ENCODE peak calls at places on chromosomes 12 and 14, in eight cellular contexts. Y is uterus, Q is tibial nerve, U is HepG2, I is heart left ventricle, E is endothelial cell of umbilical vein, Z is A549, M is IMR-90. H is an unnamed sample.

GRCh38 chr14:53539489-53540126 is 386.5 kb upstream of the DDHD1 start:
- DNase-seq in Y (peak), U (peak), E (peak), Q (peak), I (peak), M (peak), Z (peak), H (peak)

GRCh38 chr14:88023658-88024187 is 18.8 kb downstream of the GPR65 start:
- DNase-seq in M (no peak), U (peak), Y (no peak), E (no peak), I (no peak), Q (no peak), Z (no peak), H (no peak)

GRCh38 chr12:107903377-107904061 is 129.0 kb downstream of the ASCL4 start:
- DNase-seq in Y (no peak), U (no peak), I (peak), E (no peak), Q (no peak), Z (peak), M (no peak), H (peak)

GRCh38 chr12:74412607-74413230 is 124.9 kb upstream of the ATXN7L3B start:
- DNase-seq in M (peak), Z (peak), Y (no peak), U (peak), E (peak), Q (no peak), I (no peak), H (no peak)

GRCh38 chr12:132489602-132490239 is at the start of gene FBRSL1:
- DNase-seq in Q (peak), Z (peak), M (peak), I (peak), E (peak), Y (peak), U (peak), H (peak)

GRCh38 chr12:116346751-116347150 is 69.3 kb upstream of the MED13L start:
- DNase-seq in U (no peak), Y (no peak), E (peak), M (peak), Q (no peak), Z (peak), I (no peak), H (peak)

GRCh38 chr12:52452101-52452500 is at the start of gene KRT6B:
- DNase-seq in U (no peak), Z (no peak), M (no peak), Q (no peak), Y (no peak), E (no peak), I (no peak), H (no peak)

GRCh38 chr12:15276088-15276698 is 46.1 kb upstream of the PTPRO start:
- DNase-seq in E (peak), M (peak), Q (peak), Z (peak), U (peak), I (no peak), Y (peak), H (peak)

GRCh38 chr14:104523546-104523935 is 56.0 kb upstream of the C14orf180 start:
- DNase-seq in Z (no peak), M (no peak), I (no peak), Q (no peak), Y (no peak), E (no peak), U (no peak), H (no peak)

GRCh38 chr12:101780599-101780998 is 41.3 kb upstream of the SYCP3 start:
- DNase-seq in U (no peak), Y (no peak), Q (no peak), Z (no peak), I (no peak), M (no peak), E (no peak), H (no peak)

GRCh38 chr14:42490536-42490935 is 883.9 kb downstream of the LRFN5 start:
- DNase-seq in E (no peak), Y (no peak), Z (no peak), U (no peak), I (no peak), M (peak), Q (no peak), H (no peak)

GRCh38 chr12:132803883-132804282 is 24.8 kb downstream of the GOLGA3 start:
- DNase-seq in Y (no peak), E (no peak), U (no peak), I (peak), M (no peak), Z (no peak), Q (no peak), H (no peak)

GRCh38 chr12:2912216-2912575 is 21.5 kb downstream of the TULP3 start:
- DNase-seq in I (no peak), U (no peak), E (no peak), M (no peak), Q (no peak), Z (no peak), Y (no peak), H (no peak)

GRCh38 chr14:21095430-21096205 is 2.8 kb downstream of the ZNF219 start:
- DNase-seq in I (no peak), Y (no peak), Q (no peak), Z (no peak), U (no peak), E (no peak), M (peak), H (no peak)

GRCh38 chr12:102376251-102376747 is 104.1 kb downstream of the IGF1 start:
- DNase-seq in Q (no peak), Z (no peak), Y (peak), E (no peak), M (peak), U (no peak), I (no peak), H (no peak)

GRCh38 chr14:36518586-36519430 is 1.2 kb downstream of the NKX2-1 start:
- DNase-seq in Y (no peak), U (no peak), M (no peak), E (no peak), Q (no peak), I (no peak), Z (no peak), H (no peak)

GRCh38 chr12:3122841-3123678 is 45.9 kb downstream of the TSPAN9 start:
- DNase-seq in M (peak), E (peak), Q (peak), I (peak), U (no peak), Y (peak), Z (no peak), H (peak)

GRCh38 chr12:126727656-126728055 is 1539.3 kb upstream of the TMEM132C start:
- DNase-seq in Y (no peak), I (no peak), Z (no peak), Q (no peak), U (no peak), E (no peak), M (no peak), H (no peak)

GRCh38 chr12:56991319-56991906 is 14.9 kb downstream of the ZBTB39 start:
- DNase-seq in Y (peak), Z (no peak), Q (peak), M (no peak), E (peak), I (peak), U (no peak), H (peak)

GRCh38 chr14:31441273-31442110 is 15.8 kb downstream of the DTD2 start:
- DNase-seq in Y (no peak), M (peak), U (no peak), I (no peak), Z (peak), Q (no peak), E (no peak), H (no peak)

GRCh38 chr14:99672506-99673327 is 11.4 kb upstream of the CYP46A1 start:
- DNase-seq in U (no peak), Z (no peak), Q (no peak), Y (no peak), I (no peak), E (no peak), M (no peak), H (peak)

GRCh38 chr14:92747701-92748258 is 647 bp downstream of the LGMN start:
- DNase-seq in U (peak), E (peak), Z (no peak), Q (no peak), I (no peak), M (no peak), Y (no peak), H (no peak)

GRCh38 chr14:87332001-87332400 is 661.0 kb downstream of the GALC start:
- DNase-seq in Z (no peak), M (peak), E (no peak), I (no peak), Y (no peak), Q (no peak), U (no peak), H (no peak)

GRCh38 chr12:102913453-102914226 is 3.4 kb downstream of the PAH start:
- DNase-seq in E (no peak), Z (no peak), M (no peak), I (no peak), Q (no peak), Y (no peak), U (no peak), H (no peak)

GRCh38 chr14:105338392-105338791 is 23.8 kb downstream of the PACS2 start:
- DNase-seq in I (no peak), Q (no peak), Y (no peak), Z (no peak), M (no peak), U (no peak), E (no peak), H (no peak)

GRCh38 chr14:35044939-35045797 is 904 bp upstream of the FAM177A1 start:
- DNase-seq in Y (no peak), U (no peak), E (no peak), Z (no peak), Q (no peak), M (peak), I (no peak), H (no peak)

GRCh38 chr12:46494424-46494823 is 121.9 kb upstream of the SLC38A2 start:
- DNase-seq in I (no peak), M (peak), U (peak), Y (no peak), Q (no peak), Z (peak), E (peak), H (no peak)

GRCh38 chr12:630656-631632 is 32.3 kb downstream of the NINJ2 start:
- DNase-seq in Q (no peak), I (peak), U (no peak), M (no peak), Y (no peak), Z (no peak), E (peak), H (peak)

GRCh38 chr14:23670489-23670888 is 34.3 kb downstream of the DHRS2 start:
- DNase-seq in E (no peak), Q (no peak), U (no peak), Z (no peak), M (no peak), Y (no peak), I (no peak), H (no peak)

GRCh38 chr14:68854421-68854820 is 61.6 kb upstream of the ZFP36L1 start:
- DNase-seq in M (no peak), I (no peak), U (no peak), E (no peak), Z (no peak), Q (no peak), Y (no peak), H (no peak)

GRCh38 chr12:25629341-25629740 is 76.3 kb upstream of the LMNTD1 start:
- DNase-seq in U (no peak), Q (no peak), M (no peak), Y (no peak), I (no peak), Z (no peak), E (no peak), H (no peak)

GRCh38 chr12:32444895-32445294 is 45.5 kb downstream of the FGD4 start:
- DNase-seq in U (peak), I (no peak), Z (peak), Y (no peak), E (peak), M (peak), Q (no peak), H (no peak)

GRCh38 chr12:10211975-10212622 is 578 bp upstream of the GABARAPL1 start:
- DNase-seq in M (peak), Q (peak), I (peak), Z (peak), U (peak), E (peak), Y (peak), H (peak)

GRCh38 chr12:10212623-10213131 is at the start of gene GABARAPL1:
- DNase-seq in E (no peak), Z (peak), I (peak), M (peak), U (peak), Q (peak), Y (peak), H (peak)

GRCh38 chr12:10214131-10214876 is 1.6 kb downstream of the GABARAPL1 start:
- DNase-seq in I (no peak), U (no peak), E (peak), Q (no peak), Y (no peak), Z (no peak), M (peak), H (no peak)

GRCh38 chr12:10214877-10215267 is 2.2 kb downstream of the GABARAPL1 start:
- DNase-seq in Q (no peak), Y (no peak), I (no peak), Z (no peak), U (no peak), E (no peak), M (no peak), H (no peak)

GRCh38 chr12:10213168-10214130 is 772 bp downstream of the GABARAPL1 start:
- DNase-seq in Q (peak), Z (peak), U (peak), E (peak), M (peak), I (peak), Y (peak), H (peak)
- TF ChIP-seq POLR2A in Q (peak), Z (no peak), U (no peak), E (peak), M (peak), I (peak), Y (peak), H (peak)

GRCh38 chr12:55974308-55974724 is 438 bp downstream of the RAB5B start:
- DNase-seq in M (peak), Y (no peak), Q (no peak), I (peak), Z (peak), U (peak), E (peak), H (peak)
- TF ChIP-seq POLR2A in M (no peak), Y (no peak), Q (no peak), I (no peak), Z (no peak), U (no peak), E (no peak), H (no peak)

GRCh38 chr14:70640938-70641547 is 673 bp upstream of the TTC9 start:
- DNase-seq in Z (peak), Y (peak), Q (no peak), E (peak), I (no peak), M (peak), U (no peak), H (peak)
- TF ChIP-seq POLR2A in Z (no peak), Y (no peak), Q (no peak), E (no peak), I (no peak), M (no peak), U (no peak), H (no peak)

GRCh38 chr12:124821252-124822200 is 42.1 kb downstream of the SCARB1 start:
- DNase-seq in E (no peak), M (no peak), Q (no peak), Y (no peak), I (no peak), U (peak), Z (no peak), H (peak)
- TF ChIP-seq POLR2A in E (no peak), M (no peak), Q (no peak), Y (no peak), I (no peak), U (no peak), Z (no peak), H (no peak)